ENCODE peak calls at places on chromosome 12, in four cellular contexts. Q, X, S and C are unnamed samples.

GRCh38 chr12:113030875-113031525 is 25.5 kb upstream of the DTX1 start:
- DNase-seq in X (peak), Q (peak), S (peak), C (peak)

GRCh38 chr12:116233669-116234068 is 43.8 kb downstream of the MED13L start:
- DNase-seq in Q (no peak), S (peak), X (no peak), C (no peak)

GRCh38 chr12:24057920-24058476 is 108.5 kb upstream of the SOX5 start:
- DNase-seq in Q (no peak), X (no peak), S (no peak), C (no peak)

GRCh38 chr12:6603095-6603567 is 4.0 kb downstream of the CHD4 start:
- DNase-seq in X (no peak), S (peak), Q (no peak), C (peak)

GRCh38 chr12:30314506-30315100 is 381.1 kb downstream of the IPO8 start:
- DNase-seq in S (no peak), Q (no peak), X (no peak), C (no peak)

GRCh38 chr12:120817559-120818330 is 86.4 kb downstream of the SPPL3 start:
- DNase-seq in S (no peak), Q (no peak), X (no peak), C (no peak)

GRCh38 chr12:62808166-62808879 is 126.6 kb downstream of the PPM1H start:
- DNase-seq in S (no peak), X (peak), Q (no peak), C (no peak)

GRCh38 chr12:106564678-106565329 is 18.0 kb upstream of the RFX4 start:
- DNase-seq in Q (peak), X (no peak), S (no peak), C (no peak)

GRCh38 chr12:114447274-114447716 is 41.4 kb upstream of the TBX5 start:
- DNase-seq in X (no peak), S (no peak), Q (no peak), C (no peak)

GRCh38 chr12:30753233-30753632 is 1.5 kb downstream of the CAPRIN2 start:
- DNase-seq in S (peak), X (peak), Q (peak), C (peak)

GRCh38 chr12:113727651-113728061 is 238.5 kb downstream of the RBM19 start:
- DNase-seq in Q (peak), X (no peak), S (peak), C (no peak)

GRCh38 chr12:54595471-54595870 is 7.0 kb upstream of the PPP1R1A start:
- DNase-seq in X (no peak), Q (no peak), S (no peak), C (no peak)

GRCh38 chr12:59023861-59024424 is 103.6 kb upstream of the LRIG3 start:
- DNase-seq in S (no peak), X (no peak), Q (no peak), C (no peak)

GRCh38 chr12:124140889-124141550 is 153.9 kb upstream of the RFLNA start:
- DNase-seq in X (no peak), Q (no peak), S (no peak), C (no peak)
- H3K4me3 ChIP-seq in X (no peak), Q (no peak), S (no peak), C (no peak)

DNA sequence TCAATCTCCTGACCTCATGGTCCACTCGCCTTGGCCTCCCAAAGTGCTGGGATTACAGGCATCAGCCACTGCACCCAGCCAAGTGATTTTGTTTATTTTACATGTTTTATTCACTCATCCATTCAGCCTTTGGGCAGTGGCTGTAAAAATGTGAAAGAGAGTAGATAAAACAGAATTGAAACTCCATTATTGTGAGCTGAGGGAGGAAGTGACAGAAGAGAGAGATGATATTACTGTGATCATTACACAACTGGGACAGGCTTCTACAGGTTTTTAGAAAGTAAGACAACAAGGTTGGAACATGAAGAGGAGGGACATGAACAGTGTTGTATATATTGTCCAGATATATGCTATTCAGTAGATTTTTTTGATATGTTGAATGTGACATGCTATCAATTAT is 25.0 kb downstream of the CREBL2 start:
- DNase-seq in S (no peak), X (peak), Q (peak), C (no peak)
- H3K4me3 ChIP-seq in S (no peak), X (no peak), Q (no peak), C (no peak)

GRCh38 chr12:104582739-104583138 is 126.0 kb downstream of the CHST11 start:
- DNase-seq in X (peak), S (no peak), Q (no peak), C (no peak)
- H3K4me3 ChIP-seq in X (peak), S (no peak), Q (no peak), C (no peak)

GRCh38 chr12:111405856-111406473 is at the start of gene SH2B3:
- DNase-seq in Q (no peak), X (no peak), S (peak), C (no peak)
- H3K4me3 ChIP-seq in Q (peak), X (peak), S (peak), C (peak)

GRCh38 chr12:52036587-52037171 is 14.6 kb upstream of the NR4A1 start:
- DNase-seq in X (peak), S (peak), Q (peak), C (peak)

GRCh38 chr12:52037248-52037861 is 13.9 kb upstream of the NR4A1 start:
- DNase-seq in Q (no peak), X (no peak), S (peak), C (peak)

GRCh38 chr12:52041032-52041431 is 10.2 kb upstream of the NR4A1 start:
- DNase-seq in S (no peak), Q (no peak), X (no peak), C (no peak)

GRCh38 chr12:52035926-52036325 is 15.3 kb upstream of the NR4A1 start:
- DNase-seq in S (no peak), Q (no peak), X (no peak), C (no peak)

DNA sequence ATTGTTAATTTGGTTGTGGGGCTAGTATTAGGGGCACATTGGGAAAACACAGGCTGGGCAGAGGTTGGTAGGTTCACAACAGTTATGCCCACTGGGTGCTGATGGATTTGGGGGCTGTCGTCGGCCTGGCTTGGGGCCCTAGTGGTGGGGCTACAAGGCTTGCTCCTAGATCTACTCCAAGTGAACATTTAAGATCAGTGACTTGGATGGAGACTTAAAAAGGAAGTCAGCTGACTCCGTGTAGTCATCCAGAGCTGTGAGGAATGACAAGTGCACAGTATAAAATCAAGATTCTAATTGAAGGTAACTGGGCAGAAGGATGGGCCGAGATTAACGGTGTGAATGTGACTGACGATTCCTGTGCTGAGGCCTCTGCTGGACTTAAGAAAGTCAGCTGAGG is 12.8 kb upstream of the NR4A1 start:
- DNase-seq in S (peak), Q (no peak), X (no peak), C (no peak)
- H3K4me3 ChIP-seq in S (peak), Q (no peak), X (no peak), C (no peak)

DNA sequence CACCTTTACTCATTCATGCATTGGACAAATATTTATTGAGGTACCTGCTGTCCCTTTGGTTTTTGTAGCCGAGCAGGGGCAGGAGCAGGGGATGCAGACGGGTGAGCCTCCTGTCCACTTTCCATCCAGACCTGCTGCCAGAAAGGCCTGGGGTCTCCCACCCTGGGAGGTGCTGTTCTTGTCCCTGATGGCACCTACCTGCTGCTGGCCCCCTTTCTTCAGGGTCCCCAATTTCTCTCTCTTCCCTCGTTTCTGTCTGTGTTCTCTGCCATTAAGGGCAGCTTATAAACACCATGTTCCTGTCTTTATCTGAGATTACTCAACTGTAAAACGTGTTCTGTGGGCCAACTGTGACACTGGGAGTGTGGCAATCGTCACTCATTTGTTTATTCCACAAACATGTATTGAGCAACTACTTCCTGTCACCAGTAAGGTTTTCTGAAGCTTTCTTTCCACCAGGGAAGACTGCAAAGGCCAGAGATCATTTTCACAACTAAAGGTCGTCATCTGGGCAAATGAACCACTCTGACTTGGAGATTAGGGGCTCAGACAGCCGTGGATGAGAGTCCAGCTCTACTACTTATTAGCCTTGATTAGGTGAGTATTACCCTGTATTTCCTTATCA is at the start of gene HAL:
- DNase-seq in S (no peak), Q (peak), X (no peak), C (peak)
- H3K4me3 ChIP-seq in S (no peak), Q (no peak), X (no peak), C (no peak)

GRCh38 chr12:107642240-107642639 is 43.4 kb upstream of the PWP1 start:
- DNase-seq in S (no peak), X (no peak), Q (peak), C (no peak)

GRCh38 chr12:107650977-107651376 is 34.6 kb upstream of the PWP1 start:
- DNase-seq in Q (no peak), X (no peak), S (no peak), C (no peak)

GRCh38 chr12:107649615-107650014 is 36.0 kb upstream of the PWP1 start:
- DNase-seq in Q (no peak), S (no peak), X (no peak), C (no peak)

GRCh38 chr12:107641154-107641553 is 44.4 kb upstream of the PWP1 start:
- DNase-seq in X (no peak), Q (no peak), S (no peak), C (no peak)

GRCh38 chr12:107645630-107646333 is 39.8 kb upstream of the PWP1 start:
- DNase-seq in S (no peak), Q (no peak), X (no peak), C (no peak)
- H3K4me3 ChIP-seq in S (no peak), Q (no peak), X (no peak), C (no peak)